ENCODE peak calls at places on chromosomes 12 and 14, in six cellular contexts. C, H, Q, L, Y and N are unnamed samples.

GRCh38 chr12:47992776-47993175 is 11.5 kb downstream of the COL2A1 start:
- DNase-seq in C (no peak), H (no peak), Q (no peak), L (no peak), Y (no peak), N (no peak)

GRCh38 chr12:31591308-31591901 is 469 bp upstream of the DENND5B start:
- DNase-seq in C (no peak), H (no peak), Q (peak), L (peak), Y (no peak), N (no peak)

GRCh38 chr12:126107659-126108058 is 1042.4 kb downstream of the AACS start:
- DNase-seq in C (no peak), H (no peak), Q (no peak), L (no peak), Y (no peak), N (no peak)

GRCh38 chr14:72518809-72519377 is 375.0 kb downstream of the DPF3 start:
- DNase-seq in C (no peak), H (peak), Q (no peak), L (peak), Y (no peak), N (no peak)

GRCh38 chr12:94643585-94643984 is 6.8 kb downstream of the TMCC3 start:
- DNase-seq in C (peak), H (no peak), Q (no peak), L (no peak), Y (no peak), N (no peak)

GRCh38 chr12:78470354-78471195 is 394.0 kb upstream of the SYT1 start:
- DNase-seq in C (no peak), H (no peak), Q (peak), L (no peak), Y (peak), N (no peak)

GRCh38 chr12:24172031-24172772 is 222.7 kb upstream of the SOX5 start:
- DNase-seq in C (no peak), H (no peak), Q (no peak), L (peak), Y (no peak), N (no peak)

GRCh38 chr12:54388214-54389138 is 3.9 kb upstream of the ZNF385A start:
- DNase-seq in C (no peak), H (no peak), Q (no peak), L (no peak), Y (no peak), N (peak)

GRCh38 chr14:39247256-39247655 is 13.5 kb downstream of the MIA2 start:
- DNase-seq in C (no peak), H (no peak), Q (no peak), L (no peak), Y (no peak), N (no peak)

GRCh38 chr12:132245521-132246101 is 83.8 kb downstream of the GALNT9 start:
- DNase-seq in C (peak), H (no peak), Q (no peak), L (no peak), Y (no peak), N (no peak)